ENCODE peak calls at places on chromosome 11, in nine cellular contexts. One of them, this sample, is unnamed.

GRCh38 chr11:18536195-18536594 is 9.5 kb upstream of the TSG101 start:
- DNase-seq in spleen: no peak
- DNase-seq in mammary epithelial cell: no peak
- DNase-seq in adrenal gland: no peak
- DNase-seq in kidney: no peak
- DNase-seq in BJ: no peak
- DNase-seq in AG04450: no peak
- DNase-seq in neural progenitor cell: no peak
- DNase-seq in cardiac fibroblast: no peak
- DNase-seq in this sample: no peak

GRCh38 chr11:57240757-57241156 is 3.7 kb upstream of the APLNR start:
- DNase-seq in spleen: no peak
- DNase-seq in mammary epithelial cell: no peak
- DNase-seq in adrenal gland: no peak
- DNase-seq in kidney: no peak
- DNase-seq in BJ: no peak
- DNase-seq in AG04450: no peak
- DNase-seq in neural progenitor cell: peak; percentile 53
- DNase-seq in cardiac fibroblast: no peak
- DNase-seq in this sample: no peak

GRCh38 chr11:99822846-99823565 is 802.3 kb downstream of the CNTN5 start:
- DNase-seq in spleen: no peak
- DNase-seq in mammary epithelial cell: no peak
- DNase-seq in adrenal gland: no peak
- DNase-seq in kidney: no peak
- DNase-seq in BJ: no peak
- DNase-seq in AG04450: no peak
- DNase-seq in neural progenitor cell: no peak
- DNase-seq in cardiac fibroblast: no peak
- DNase-seq in this sample: no peak

GRCh38 chr11:94774345-94774744 is 6.2 kb downstream of the AMOTL1 start:
- DNase-seq in spleen: no peak
- DNase-seq in mammary epithelial cell: no peak
- DNase-seq in adrenal gland: no peak
- DNase-seq in kidney: no peak
- DNase-seq in BJ: no peak
- DNase-seq in AG04450: no peak
- DNase-seq in neural progenitor cell: no peak
- DNase-seq in cardiac fibroblast: no peak
- DNase-seq in this sample: no peak

GRCh38 chr11:45252134-45252856 is 33.8 kb downstream of the SYT13 start:
- DNase-seq in spleen: no peak
- DNase-seq in mammary epithelial cell: no peak
- DNase-seq in adrenal gland: peak; percentile 78
- DNase-seq in kidney: no peak
- DNase-seq in BJ: no peak
- DNase-seq in AG04450: no peak
- DNase-seq in neural progenitor cell: peak; percentile 75
- DNase-seq in cardiac fibroblast: peak; percentile 35
- DNase-seq in this sample: peak; percentile 73

GRCh38 chr11:105181521-105181920 is 42.0 kb upstream of the CARD18 start:
- DNase-seq in spleen: no peak
- DNase-seq in mammary epithelial cell: no peak
- DNase-seq in adrenal gland: no peak
- DNase-seq in kidney: no peak
- DNase-seq in BJ: no peak
- DNase-seq in AG04450: no peak
- DNase-seq in neural progenitor cell: no peak
- DNase-seq in cardiac fibroblast: peak; percentile 74
- DNase-seq in this sample: no peak

GRCh38 chr11:33160147-33160546 is 1.1 kb downstream of the CSTF3 start:
- DNase-seq in spleen: no peak
- DNase-seq in mammary epithelial cell: peak; percentile 50
- DNase-seq in adrenal gland: no peak
- DNase-seq in kidney: no peak
- DNase-seq in BJ: no peak
- DNase-seq in AG04450: no peak
- DNase-seq in neural progenitor cell: peak; percentile 16
- DNase-seq in cardiac fibroblast: peak; percentile 62
- DNase-seq in this sample: no peak

GRCh38 chr11:13061294-13061990 is 52.3 kb downstream of the RASSF10 start:
- DNase-seq in spleen: no peak
- DNase-seq in mammary epithelial cell: no peak
- DNase-seq in adrenal gland: no peak
- DNase-seq in kidney: no peak
- DNase-seq in BJ: no peak
- DNase-seq in AG04450: no peak
- DNase-seq in neural progenitor cell: no peak
- DNase-seq in cardiac fibroblast: peak; percentile 5
- DNase-seq in this sample: no peak

GRCh38 chr11:29333993-29334780 is 682.6 kb downstream of the KCNA4 start:
- DNase-seq in spleen: no peak
- DNase-seq in mammary epithelial cell: peak; percentile 48
- DNase-seq in adrenal gland: no peak
- DNase-seq in kidney: no peak
- DNase-seq in BJ: no peak
- DNase-seq in AG04450: peak; percentile 71
- DNase-seq in neural progenitor cell: peak; percentile 56
- DNase-seq in cardiac fibroblast: peak; percentile 72
- DNase-seq in this sample: no peak

GRCh38 chr11:62567018-62567633 is 6.6 kb downstream of the EEF1G start:
- DNase-seq in spleen: peak; percentile 32
- DNase-seq in mammary epithelial cell: no peak
- DNase-seq in adrenal gland: no peak
- DNase-seq in kidney: peak; percentile 15
- DNase-seq in BJ: no peak
- DNase-seq in AG04450: no peak
- DNase-seq in neural progenitor cell: no peak
- DNase-seq in cardiac fibroblast: no peak
- DNase-seq in this sample: no peak

GRCh38 chr11:79413258-79413657 is 27.6 kb downstream of the TENM4 start:
- DNase-seq in spleen: no peak
- DNase-seq in mammary epithelial cell: peak; percentile 67
- DNase-seq in adrenal gland: peak; percentile 93
- DNase-seq in kidney: peak; percentile 93
- DNase-seq in BJ: peak; percentile 79
- DNase-seq in AG04450: peak; percentile 81
- DNase-seq in neural progenitor cell: peak; percentile 68
- DNase-seq in cardiac fibroblast: peak; percentile 87
- DNase-seq in this sample: no peak

GRCh38 chr11:86816251-86816726 is 15.9 kb downstream of the PRSS23 start:
- DNase-seq in spleen: no peak
- DNase-seq in mammary epithelial cell: no peak
- DNase-seq in adrenal gland: no peak
- DNase-seq in kidney: no peak
- DNase-seq in BJ: no peak
- DNase-seq in AG04450: no peak
- DNase-seq in neural progenitor cell: no peak
- DNase-seq in cardiac fibroblast: peak; percentile 72
- DNase-seq in this sample: no peak

GRCh38 chr11:35953081-35953480 is 9.2 kb downstream of the LDLRAD3 start:
- DNase-seq in spleen: no peak
- DNase-seq in mammary epithelial cell: no peak
- DNase-seq in adrenal gland: peak; percentile 76
- DNase-seq in kidney: peak; percentile 75
- DNase-seq in BJ: no peak
- DNase-seq in AG04450: no peak
- DNase-seq in neural progenitor cell: no peak
- DNase-seq in cardiac fibroblast: no peak
- DNase-seq in this sample: no peak

GRCh38 chr11:114821626-114822025 is 143.3 kb downstream of the NXPE2 start:
- DNase-seq in spleen: no peak
- DNase-seq in mammary epithelial cell: peak; percentile 12
- DNase-seq in adrenal gland: peak; percentile 56
- DNase-seq in kidney: no peak
- DNase-seq in BJ: no peak
- DNase-seq in AG04450: no peak
- DNase-seq in neural progenitor cell: no peak
- DNase-seq in cardiac fibroblast: no peak
- DNase-seq in this sample: no peak

GRCh38 chr11:40187092-40187403 is 1272.4 kb downstream of the LRRC4C start:
- DNase-seq in spleen: no peak
- DNase-seq in mammary epithelial cell: no peak
- DNase-seq in adrenal gland: no peak
- DNase-seq in kidney: no peak
- DNase-seq in BJ: no peak
- DNase-seq in AG04450: no peak
- DNase-seq in neural progenitor cell: no peak
- DNase-seq in cardiac fibroblast: no peak
- DNase-seq in this sample: no peak

GRCh38 chr11:60594998-60595637 is 79.9 kb downstream of the MS4A13 start:
- DNase-seq in spleen: no peak
- DNase-seq in mammary epithelial cell: no peak
- DNase-seq in adrenal gland: no peak
- DNase-seq in kidney: no peak
- DNase-seq in BJ: no peak
- DNase-seq in AG04450: no peak
- DNase-seq in neural progenitor cell: peak; percentile 2
- DNase-seq in cardiac fibroblast: no peak
- DNase-seq in this sample: no peak

GRCh38 chr11:78265326-78265725 is 76.6 kb downstream of the USP35 start:
- DNase-seq in spleen: no peak
- DNase-seq in mammary epithelial cell: no peak
- DNase-seq in adrenal gland: no peak
- DNase-seq in kidney: no peak
- DNase-seq in BJ: no peak
- DNase-seq in AG04450: no peak
- DNase-seq in neural progenitor cell: no peak
- DNase-seq in cardiac fibroblast: no peak
- DNase-seq in this sample: no peak
- TF ChIP-seq CTCF in spleen: no peak
- TF ChIP-seq CTCF in mammary epithelial cell: no peak
- TF ChIP-seq CTCF in adrenal gland: no peak
- TF ChIP-seq CTCF in kidney: no peak
- TF ChIP-seq CTCF in BJ: no peak
- TF ChIP-seq CTCF in AG04450: no peak
- TF ChIP-seq CTCF in neural progenitor cell: no peak
- TF ChIP-seq CTCF in cardiac fibroblast: no peak
- TF ChIP-seq CTCF in this sample: no peak

GRCh38 chr11:9953994-9954626 is 290.2 kb downstream of the SWAP70 start:
- DNase-seq in spleen: no peak
- DNase-seq in mammary epithelial cell: no peak
- DNase-seq in adrenal gland: no peak
- DNase-seq in kidney: no peak
- DNase-seq in BJ: no peak
- DNase-seq in AG04450: no peak
- DNase-seq in neural progenitor cell: no peak
- DNase-seq in cardiac fibroblast: peak; percentile 57
- DNase-seq in this sample: no peak

GRCh38 chr11:9951714-9952275 is 287.9 kb downstream of the SWAP70 start:
- DNase-seq in spleen: no peak
- DNase-seq in mammary epithelial cell: no peak
- DNase-seq in adrenal gland: no peak
- DNase-seq in kidney: no peak
- DNase-seq in BJ: no peak
- DNase-seq in AG04450: no peak
- DNase-seq in neural progenitor cell: no peak
- DNase-seq in cardiac fibroblast: peak; percentile 71
- DNase-seq in this sample: no peak

GRCh38 chr11:9956483-9956882 is 292.6 kb downstream of the SWAP70 start:
- DNase-seq in spleen: no peak
- DNase-seq in mammary epithelial cell: no peak
- DNase-seq in adrenal gland: no peak
- DNase-seq in kidney: no peak
- DNase-seq in BJ: no peak
- DNase-seq in AG04450: no peak
- DNase-seq in neural progenitor cell: no peak
- DNase-seq in cardiac fibroblast: no peak
- DNase-seq in this sample: no peak

GRCh38 chr11:9957072-9957471 is 293.2 kb downstream of the SWAP70 start:
- DNase-seq in spleen: no peak
- DNase-seq in mammary epithelial cell: no peak
- DNase-seq in adrenal gland: no peak
- DNase-seq in kidney: no peak
- DNase-seq in BJ: no peak
- DNase-seq in AG04450: no peak
- DNase-seq in neural progenitor cell: no peak
- DNase-seq in cardiac fibroblast: no peak
- DNase-seq in this sample: no peak

DNA sequence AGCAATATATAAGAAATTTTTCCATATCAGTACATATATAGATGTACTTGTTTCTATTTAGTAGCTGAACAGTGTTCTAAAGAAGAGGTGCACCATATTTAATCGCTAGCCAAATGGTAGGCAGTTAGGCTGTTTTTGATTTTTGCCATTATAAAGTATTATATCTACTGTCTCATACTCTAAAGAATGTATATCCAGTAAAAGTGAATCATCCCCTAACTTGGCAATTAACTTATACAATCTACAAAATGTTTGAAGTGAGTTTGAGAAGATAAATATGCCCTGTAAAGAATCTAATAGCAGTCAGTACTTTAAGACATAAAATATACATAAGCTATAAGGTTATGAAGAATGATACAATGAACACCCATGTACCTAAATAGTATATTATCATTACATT is 291.5 kb downstream of the SWAP70 start:
- DNase-seq in spleen: no peak
- DNase-seq in mammary epithelial cell: no peak
- DNase-seq in adrenal gland: no peak
- DNase-seq in kidney: no peak
- DNase-seq in BJ: no peak
- DNase-seq in AG04450: no peak
- DNase-seq in neural progenitor cell: no peak
- DNase-seq in cardiac fibroblast: no peak
- DNase-seq in this sample: no peak
- TF ChIP-seq CTCF in spleen: no peak
- TF ChIP-seq CTCF in mammary epithelial cell: no peak
- TF ChIP-seq CTCF in adrenal gland: no peak
- TF ChIP-seq CTCF in kidney: no peak
- TF ChIP-seq CTCF in BJ: no peak
- TF ChIP-seq CTCF in AG04450: no peak
- TF ChIP-seq CTCF in neural progenitor cell: no peak
- TF ChIP-seq CTCF in cardiac fibroblast: no peak
- TF ChIP-seq CTCF in this sample: no peak

DNA sequence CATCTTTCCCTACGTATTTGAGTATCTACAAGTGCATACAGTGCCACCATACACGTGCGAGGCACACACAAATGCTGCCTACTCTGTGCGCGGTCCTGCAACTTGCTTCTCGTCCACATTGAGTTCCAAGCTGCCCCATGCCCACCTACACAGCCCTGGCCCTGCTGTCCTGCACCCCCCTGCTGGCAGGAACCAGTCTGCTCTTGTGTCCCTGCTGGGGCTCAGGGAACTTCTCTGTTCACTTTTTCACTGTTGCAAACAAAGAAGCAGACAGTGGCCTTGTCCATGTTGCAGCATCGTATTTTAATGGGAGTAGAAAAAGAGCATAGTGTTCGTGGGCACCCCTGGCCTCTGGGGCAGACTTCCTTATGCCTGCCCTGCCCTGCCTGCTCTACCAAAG is 14.0 kb downstream of the CPT1A start:
- DNase-seq in spleen: peak; percentile 76
- DNase-seq in mammary epithelial cell: no peak
- DNase-seq in adrenal gland: no peak
- DNase-seq in kidney: no peak
- DNase-seq in BJ: no peak
- DNase-seq in AG04450: no peak
- DNase-seq in neural progenitor cell: no peak
- DNase-seq in cardiac fibroblast: no peak
- DNase-seq in this sample: no peak
- TF ChIP-seq CTCF in spleen: no peak
- TF ChIP-seq CTCF in mammary epithelial cell: no peak
- TF ChIP-seq CTCF in adrenal gland: no peak
- TF ChIP-seq CTCF in kidney: no peak
- TF ChIP-seq CTCF in BJ: no peak
- TF ChIP-seq CTCF in AG04450: peak; percentile 2
- TF ChIP-seq CTCF in neural progenitor cell: no peak
- TF ChIP-seq CTCF in cardiac fibroblast: no peak
- TF ChIP-seq CTCF in this sample: no peak

GRCh38 chr11:75490221-75491181 is 35.2 kb downstream of the GDPD5 start:
- DNase-seq in spleen: no peak
- DNase-seq in mammary epithelial cell: peak; percentile 32
- DNase-seq in adrenal gland: no peak
- DNase-seq in kidney: no peak
- DNase-seq in BJ: no peak
- DNase-seq in AG04450: no peak
- DNase-seq in neural progenitor cell: no peak
- DNase-seq in cardiac fibroblast: no peak
- DNase-seq in this sample: no peak
- TF ChIP-seq CTCF in spleen: no peak
- TF ChIP-seq CTCF in mammary epithelial cell: no peak
- TF ChIP-seq CTCF in adrenal gland: no peak
- TF ChIP-seq CTCF in kidney: no peak
- TF ChIP-seq CTCF in BJ: no peak
- TF ChIP-seq CTCF in AG04450: no peak
- TF ChIP-seq CTCF in neural progenitor cell: no peak
- TF ChIP-seq CTCF in cardiac fibroblast: no peak
- TF ChIP-seq CTCF in this sample: no peak